ENCODE peak calls at places on chromosomes 1 and 21, in ten cellular contexts. B is colonic mucosa, C is prostate gland, G is heart left ventricle, P is psoas muscle, Z is GM23248, S is neural progenitor cell, E is fibroblast of lung, T is RWPE2, A is upper lobe of right lung. F is an unnamed sample.
A peak's percentile ranks its signal among the peaks of the same experiment; 100 is the strongest.

GRCh38 chr21:41941941-41942340 is 11.9 kb downstream of the C2CD2 start:
- DNase-seq in B (no peak), C (no peak), G (no peak), P (no peak), Z (no peak), S (no peak), E (no peak), T (no peak), A (no peak), F (no peak)

GRCh38 chr1:17306921-17307320 is 1.1 kb upstream of the PADI4 start:
- DNase-seq in B (no peak), C (no peak), G (no peak), P (no peak), Z (no peak), S (no peak), E (no peak), T (no peak), A (no peak), F (no peak)

GRCh38 chr1:96309783-96310182 is 411.8 kb upstream of the PTBP2 start:
- DNase-seq in B (no peak), C (no peak), G (no peak), P (no peak), Z (peak; percentile 75), S (no peak), E (peak; percentile 73), T (no peak), A (no peak), F (no peak)

GRCh38 chr1:50852889-50853288 is 107.2 kb downstream of the FAF1 start:
- DNase-seq in B (no peak), C (no peak), G (no peak), P (no peak), Z (no peak), S (no peak), E (no peak), T (no peak), A (no peak), F (no peak)

GRCh38 chr1:206502813-206503212 is 4.5 kb upstream of the RASSF5 start:
- DNase-seq in B (no peak), C (no peak), G (no peak), P (no peak), Z (peak; percentile 40), S (no peak), E (no peak), T (no peak), A (no peak), F (no peak)

GRCh38 chr1:45116340-45116739 is 90.1 kb downstream of the ZSWIM5 start:
- DNase-seq in B (no peak), C (no peak), G (no peak), P (no peak), Z (no peak), S (no peak), E (no peak), T (no peak), A (no peak), F (no peak)

GRCh38 chr1:162145966-162146696 is 76.6 kb downstream of the NOS1AP start:
- DNase-seq in B (no peak), C (no peak), G (no peak), P (no peak), Z (no peak), S (peak; percentile 27), E (no peak), T (no peak), A (no peak), F (no peak)

GRCh38 chr1:69700770-69701169 is 133.0 kb downstream of the LRRC7 start:
- DNase-seq in B (no peak), C (no peak), G (no peak), P (no peak), Z (peak; percentile 21), S (peak; percentile 68), E (peak; percentile 15), T (no peak), A (no peak), F (no peak)

GRCh38 chr1:198890531-198890930 is 251.7 kb downstream of the PTPRC start:
- DNase-seq in B (no peak), C (no peak), G (no peak), P (no peak), Z (no peak), S (no peak), E (peak; percentile 64), T (no peak), A (no peak), F (no peak)

DNA sequence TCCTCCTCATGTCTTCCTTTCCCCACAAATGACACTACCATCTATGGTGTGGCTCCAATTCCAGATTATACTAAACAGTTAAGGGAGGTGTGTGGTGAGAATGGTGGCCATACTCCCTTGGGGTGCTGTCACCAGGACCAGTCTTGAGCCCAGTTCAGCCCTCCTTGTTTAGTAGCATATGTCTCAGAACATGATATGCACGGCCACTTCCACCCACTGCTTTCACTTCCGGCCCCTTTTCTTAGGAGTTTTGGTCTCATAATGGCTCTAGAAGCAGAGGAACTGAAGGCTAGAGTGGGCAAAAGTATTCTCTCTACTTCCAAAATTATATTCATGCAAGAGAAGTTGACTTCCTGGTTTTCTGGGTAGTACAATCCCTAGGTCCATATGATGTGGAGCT is 45.3 kb upstream of the CACNA1E start:
- DNase-seq in B (no peak), C (no peak), G (no peak), P (no peak), Z (no peak), S (no peak), E (no peak), T (no peak), A (no peak), F (no peak)
- H3K27ac ChIP-seq in B (no peak overlapping the region), C (no peak overlapping the region), G (no peak overlapping the region), P (no peak overlapping the region), Z (no peak overlapping the region), S (no peak overlapping the region), E (no peak overlapping the region), T (no peak overlapping the region), A (no peak overlapping the region), F (no peak overlapping the region)

GRCh38 chr1:8652607-8653046 is 164.8 kb downstream of the RERE start:
- DNase-seq in B (no peak), C (no peak), G (no peak), P (no peak), Z (no peak), S (no peak), E (no peak), T (no peak), A (no peak), F (no peak)

GRCh38 chr1:8649027-8649426 is 168.4 kb downstream of the RERE start:
- DNase-seq in B (no peak), C (no peak), G (no peak), P (no peak), Z (no peak), S (no peak), E (peak; percentile 59), T (no peak), A (no peak), F (no peak)

GRCh38 chr1:8651962-8652361 is 165.5 kb downstream of the RERE start:
- DNase-seq in B (no peak), C (no peak), G (no peak), P (no peak), Z (no peak), S (no peak), E (no peak), T (no peak), A (no peak), F (no peak)

GRCh38 chr1:8649875-8650274 is 167.6 kb downstream of the RERE start:
- DNase-seq in B (no peak), C (no peak), G (no peak), P (no peak), Z (no peak), S (no peak), E (no peak), T (no peak), A (no peak), F (no peak)

DNA sequence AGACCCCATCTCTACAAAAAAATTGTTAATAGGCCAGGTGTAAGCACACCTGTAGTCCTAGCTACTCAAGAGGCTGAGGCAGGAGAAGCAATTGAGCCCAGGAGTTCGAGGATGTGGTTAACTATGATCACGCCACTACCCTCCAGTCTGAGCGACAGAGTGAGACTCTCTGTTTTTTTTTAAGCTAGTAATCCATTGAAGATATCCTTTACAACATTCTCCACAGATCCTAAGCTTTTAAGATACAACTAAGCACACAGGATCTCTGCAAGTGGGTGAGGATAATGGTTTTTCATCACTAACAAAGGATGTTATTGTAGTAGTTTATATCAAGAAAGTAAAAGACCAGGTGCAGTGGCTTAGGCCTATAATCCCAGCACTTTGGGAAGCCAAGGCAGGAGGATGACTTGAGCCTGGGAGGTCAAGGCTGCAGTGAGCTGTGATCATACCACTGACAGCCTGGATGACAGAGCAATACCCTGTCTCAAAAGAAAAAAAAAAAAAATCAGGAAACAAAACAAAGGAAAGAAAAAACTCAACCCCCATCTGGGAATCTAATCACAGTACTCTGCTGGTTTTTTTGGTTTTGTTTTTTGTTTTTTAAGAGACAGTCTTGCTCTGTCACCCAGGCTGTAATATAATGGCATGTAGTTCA is 166.1 kb downstream of the RERE start:
- DNase-seq in B (no peak), C (no peak), G (no peak), P (no peak), Z (no peak), S (no peak), E (no peak), T (no peak), A (no peak), F (no peak)
- H3K27ac ChIP-seq in B (no peak overlapping the region), C (no peak overlapping the region), G (peak overlapping the region; percentile 71), P (peak overlapping the region; percentile 58), Z (no peak overlapping the region), S (peak overlapping the region; percentile 35), E (no peak overlapping the region), T (no peak overlapping the region), A (no peak overlapping the region), F (no peak overlapping the region)

DNA sequence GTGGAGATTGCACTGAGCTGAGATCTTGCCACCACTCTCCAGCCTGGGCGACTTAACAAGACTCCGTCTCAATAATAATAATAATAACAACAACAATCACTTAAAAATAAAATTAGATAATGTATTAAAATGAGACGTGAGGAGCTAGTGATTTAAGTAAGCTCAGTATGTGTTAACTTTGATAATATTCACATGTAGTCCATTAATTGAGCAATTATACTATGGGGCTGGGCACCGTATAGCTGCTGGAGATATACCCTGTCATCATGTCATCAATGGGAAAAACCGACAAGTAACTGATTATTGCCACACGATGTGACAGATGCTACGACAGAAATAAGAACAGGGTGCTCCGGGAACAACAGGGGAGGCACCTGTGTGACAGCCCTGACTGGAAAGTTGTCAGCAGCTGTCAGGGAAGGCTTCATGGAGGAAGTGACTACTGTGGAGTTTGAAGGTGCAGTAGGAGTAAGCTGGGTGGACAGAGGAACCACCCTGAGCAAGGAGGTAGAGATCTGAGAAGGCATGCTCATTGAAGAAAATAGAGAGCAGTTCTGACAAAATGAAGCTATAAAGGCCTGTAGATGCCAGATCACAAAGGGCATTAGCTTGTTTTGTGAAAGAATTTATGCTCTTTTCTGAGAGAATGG is 921 bp upstream of the CAMSAP2 start:
- DNase-seq in B (no peak), C (no peak), G (no peak), P (no peak), Z (no peak), S (no peak), E (no peak), T (no peak), A (no peak), F (no peak)
- H3K27ac ChIP-seq in B (peak overlapping the region; percentile 35), C (peak overlapping the region; percentile 100), G (peak overlapping the region; percentile 81), P (peak overlapping the region; percentile 99), Z (peak overlapping the region; percentile 99), S (no peak overlapping the region), E (no peak overlapping the region), T (peak overlapping the region; percentile 97), A (peak overlapping the region; percentile 79), F (no peak overlapping the region)

DNA sequence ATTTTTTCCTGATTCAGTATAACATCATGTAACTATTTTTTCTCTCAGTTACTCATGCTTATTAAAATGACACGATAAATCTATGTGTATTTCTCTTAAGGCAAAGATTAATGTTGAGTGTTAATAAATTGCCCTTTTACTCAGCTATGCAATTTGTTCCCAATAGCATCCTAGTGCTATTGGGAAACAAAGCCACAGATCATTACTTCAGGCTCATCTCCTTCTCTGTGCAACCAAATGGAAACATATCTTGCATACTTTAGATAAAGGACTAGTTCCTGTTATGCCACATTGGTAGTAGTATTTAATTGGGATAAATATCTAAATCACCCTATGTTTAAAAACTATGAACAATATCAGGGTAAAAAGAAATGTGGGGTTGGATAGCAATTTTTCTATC is 106.2 kb downstream of the PLPPR4 start:
- DNase-seq in B (no peak), C (no peak), G (no peak), P (no peak), Z (no peak), S (no peak), E (peak; percentile 76), T (no peak), A (no peak), F (no peak)
- H3K27ac ChIP-seq in B (no peak overlapping the region), C (no peak overlapping the region), G (no peak overlapping the region), P (no peak overlapping the region), Z (no peak overlapping the region), S (no peak overlapping the region), E (no peak overlapping the region), T (no peak overlapping the region), A (no peak overlapping the region), F (no peak overlapping the region)

F was measured in CD8-positive, alpha-beta T cell.